ENCODE peak calls at places on chromosomes 7 and 10, in ten cellular contexts. L, A, E, K, I, Q, P, T, D and U are unnamed samples.

GRCh38 chr7:36300696-36301350 is 88.8 kb upstream of the ANLN start:
- DNase-seq in L (no peak), A (no peak), E (no peak), K (no peak), I (no peak), Q (no peak), P (no peak), T (no peak), D (peak), U (no peak)

GRCh38 chr10:32182476-32182875 is 126.3 kb upstream of the KIF5B start:
- DNase-seq in L (no peak), A (no peak), E (no peak), K (no peak), I (no peak), Q (no peak), P (no peak), T (no peak), D (no peak), U (no peak)

GRCh38 chr10:93074137-93074596 is 474 bp downstream of the CYP26A1 start:
- DNase-seq in L (peak), A (no peak), E (no peak), K (no peak), I (peak), Q (no peak), P (peak), T (no peak), D (peak), U (no peak)

GRCh38 chr7:104943502-104944343 is 70.3 kb upstream of the KMT2E start:
- DNase-seq in L (no peak), A (peak), E (peak), K (peak), I (no peak), Q (peak), P (no peak), T (peak), D (peak), U (peak)

GRCh38 chr7:106870983-106871410 is 5.9 kb downstream of the PIK3CG start:
- DNase-seq in L (no peak), A (no peak), E (peak), K (peak), I (no peak), Q (no peak), P (no peak), T (no peak), D (no peak), U (no peak)

GRCh38 chr7:131026297-131027003 is 292.4 kb upstream of the KLF14 start:
- DNase-seq in L (no peak), A (no peak), E (peak), K (no peak), I (no peak), Q (peak), P (no peak), T (no peak), D (peak), U (peak)

GRCh38 chr7:124765401-124766352 is at the start of gene GPR37:
- DNase-seq in L (peak), A (peak), E (peak), K (peak), I (peak), Q (peak), P (peak), T (peak), D (peak), U (peak)

GRCh38 chr10:119489572-119490326 is 52.8 kb downstream of the RGS10 start:
- DNase-seq in L (peak), A (no peak), E (peak), K (peak), I (peak), Q (peak), P (peak), T (peak), D (peak), U (peak)

GRCh38 chr10:97842658-97843295 is 6.9 kb upstream of the GOLGA7B start:
- DNase-seq in L (no peak), A (no peak), E (peak), K (no peak), I (no peak), Q (no peak), P (no peak), T (no peak), D (peak), U (no peak)

GRCh38 chr7:127897704-127898454 is 133.4 kb downstream of the LRRC4 start:
- DNase-seq in L (no peak), A (no peak), E (peak), K (no peak), I (no peak), Q (no peak), P (no peak), T (no peak), D (peak), U (peak)

GRCh38 chr10:33746878-33747277 is 412.4 kb upstream of the NRP1 start:
- DNase-seq in L (no peak), A (no peak), E (peak), K (no peak), I (no peak), Q (no peak), P (no peak), T (no peak), D (peak), U (no peak)

GRCh38 chr10:7763929-7764328 is 23.9 kb downstream of the KIN start:
- DNase-seq in L (no peak), A (no peak), E (peak), K (no peak), I (no peak), Q (no peak), P (no peak), T (no peak), D (no peak), U (no peak)

GRCh38 chr10:92810934-92811532 is 37.3 kb upstream of the EXOC6 start:
- DNase-seq in L (no peak), A (no peak), E (no peak), K (no peak), I (no peak), Q (no peak), P (no peak), T (no peak), D (no peak), U (no peak)

GRCh38 chr10:116744849-116745248 is 2.5 kb upstream of the HSPA12A start:
- DNase-seq in L (no peak), A (no peak), E (no peak), K (no peak), I (no peak), Q (no peak), P (no peak), T (no peak), D (no peak), U (no peak)

GRCh38 chr10:44253769-44254462 is 131.0 kb downstream of the CXCL12 start:
- DNase-seq in L (no peak), A (peak), E (peak), K (no peak), I (no peak), Q (peak), P (peak), T (no peak), D (peak), U (peak)